ENCODE peak calls at places on chromosomes 1 and 21, in eight cellular contexts. B is tibial artery, S is nephron progenitor cell, I is pancreas, U is transverse colon, Z is cardiac muscle cell, C is thoracic aorta, F is cardiac fibroblast. X is an unnamed sample.

GRCh38 chr1:30638811-30639210 is 84.6 kb downstream of the MATN1 start:
- DNase-seq in Z (no peak), I (no peak), B (no peak), C (no peak), S (no peak), F (no peak), U (no peak), X (no peak)

GRCh38 chr1:212458817-212459216 is 26.1 kb downstream of the NENF start:
- DNase-seq in F (no peak), I (no peak), C (no peak), U (no peak), B (no peak), S (no peak), Z (no peak), X (no peak)

GRCh38 chr1:48470506-48470905 is 1.5 kb downstream of the SPATA6 start:
- DNase-seq in Z (peak; percentile 20), B (peak; percentile 53), S (peak; percentile 20), I (no peak), U (peak; percentile 31), C (no peak), F (peak; percentile 55), X (peak; percentile 11)

GRCh38 chr1:119294728-119295127 is 73.9 kb upstream of the HAO2 start:
- DNase-seq in F (no peak), C (no peak), Z (no peak), B (no peak), I (no peak), U (no peak), S (no peak), X (no peak)

GRCh38 chr1:210584439-210585113 is 255.9 kb downstream of the HHAT start:
- DNase-seq in F (peak; percentile 75), S (peak; percentile 82), U (peak; percentile 78), I (peak; percentile 76), B (peak; percentile 67), Z (peak; percentile 91), C (peak; percentile 4), X (peak; percentile 87)

GRCh38 chr1:160046494-160047115 is 14.8 kb upstream of the PIGM start:
- DNase-seq in S (peak; percentile 40), F (peak; percentile 59), Z (peak; percentile 49), C (no peak), B (peak; percentile 37), I (peak; percentile 68), U (peak; percentile 50), X (peak; percentile 66)

GRCh38 chr1:216732121-216732520 is 8.9 kb upstream of the ESRRG start:
- DNase-seq in S (no peak), F (no peak), I (no peak), Z (no peak), U (no peak), B (no peak), C (no peak), X (no peak)

GRCh38 chr1:235933483-235934116 is 66.9 kb upstream of the LYST start:
- DNase-seq in Z (no peak), C (no peak), U (no peak), F (no peak), I (no peak), S (no peak), B (no peak), X (no peak)

GRCh38 chr1:115476616-115477015 is 138.6 kb upstream of the NGF start:
- DNase-seq in U (no peak), Z (no peak), S (no peak), I (no peak), C (no peak), F (no peak), B (no peak), X (no peak)

GRCh38 chr21:35190201-35190701 is 141.1 kb upstream of the RUNX1 start:
- DNase-seq in B (no peak), U (no peak), Z (no peak), F (peak; percentile 46), I (no peak), S (no peak), C (no peak), X (no peak)

GRCh38 chr1:205271277-205271676 is 43.5 kb downstream of the TMCC2 start:
- DNase-seq in U (no peak), S (no peak), F (peak; percentile 73), Z (no peak), I (no peak), B (no peak), C (no peak), X (no peak)

GRCh38 chr1:219772265-219773036 is 155.9 kb downstream of the SLC30A10 start:
- DNase-seq in B (no peak), F (no peak), U (no peak), C (no peak), Z (no peak), S (no peak), I (no peak), X (no peak)

GRCh38 chr1:17370618-17371017 is 1.4 kb upstream of the PADI6 start:
- DNase-seq in F (no peak), Z (no peak), U (no peak), C (no peak), I (no peak), S (no peak), B (no peak), X (no peak)

GRCh38 chr1:220734571-220735326 is 13.4 kb upstream of the MTARC2 start:
- DNase-seq in C (no peak), F (peak; percentile 85), B (no peak), S (no peak), Z (no peak), U (peak; percentile 26), I (no peak), X (no peak)

GRCh38 chr1:95041491-95042165 is 31.1 kb downstream of the ALG14 start:
- DNase-seq in S (peak; percentile 36), U (peak; percentile 60), B (peak; percentile 59), I (no peak), C (no peak), Z (peak; percentile 71), F (peak; percentile 91), X (peak; percentile 49)

GRCh38 chr1:1419363-1419811 is 1.7 kb downstream of the ANKRD65 start:
- DNase-seq in Z (no peak), B (no peak), I (no peak), C (no peak), F (no peak), S (no peak), U (no peak), X (no peak)

GRCh38 chr1:230681599-230681998 is 32.3 kb downstream of the AGT start:
- DNase-seq in C (no peak), Z (peak; percentile 74), S (no peak), F (peak; percentile 83), U (no peak), B (no peak), I (no peak), X (no peak)

GRCh38 chr1:230679854-230680253 is 34.1 kb downstream of the AGT start:
- DNase-seq in U (no peak), C (no peak), F (no peak), S (no peak), I (no peak), Z (no peak), B (no peak), X (no peak)

GRCh38 chr1:230680300-230681025 is 33.5 kb downstream of the AGT start:
- DNase-seq in Z (no peak), I (no peak), C (no peak), S (no peak), U (no peak), B (no peak), F (no peak), X (no peak)

GRCh38 chr1:230677200-230677599 is 34.9 kb downstream of the COG2 start:
- DNase-seq in B (no peak), U (no peak), C (no peak), S (no peak), Z (no peak), I (no peak), F (no peak), X (no peak)

DNA sequence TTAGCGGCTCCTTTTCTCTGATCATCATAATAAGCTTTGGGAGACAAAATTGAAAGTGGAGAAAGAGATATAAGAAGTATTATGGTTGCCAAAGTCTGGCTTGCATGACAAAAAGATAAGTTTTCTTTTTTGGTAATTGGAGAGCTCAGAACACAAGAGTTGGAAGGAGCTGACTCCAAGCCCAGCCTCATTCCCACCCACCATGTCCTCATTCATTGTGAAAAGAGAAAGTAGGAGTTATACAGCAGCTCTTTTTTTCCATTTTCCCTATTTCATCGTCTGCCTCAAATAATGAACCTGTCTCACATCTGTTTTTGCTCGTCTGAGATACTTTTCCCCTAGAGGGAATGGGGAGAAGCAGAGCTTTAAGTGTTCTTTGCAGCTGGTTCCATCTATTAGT is 34.8 kb downstream of the AGT start:
- DNase-seq in F (no peak), B (no peak), U (no peak), I (no peak), Z (no peak), S (no peak), C (no peak), X (no peak)
- TF ChIP-seq CTCF in F (no peak), B (no peak), U (no peak), I (no peak), Z (no peak), S (no peak), C (no peak), X (no peak)

DNA sequence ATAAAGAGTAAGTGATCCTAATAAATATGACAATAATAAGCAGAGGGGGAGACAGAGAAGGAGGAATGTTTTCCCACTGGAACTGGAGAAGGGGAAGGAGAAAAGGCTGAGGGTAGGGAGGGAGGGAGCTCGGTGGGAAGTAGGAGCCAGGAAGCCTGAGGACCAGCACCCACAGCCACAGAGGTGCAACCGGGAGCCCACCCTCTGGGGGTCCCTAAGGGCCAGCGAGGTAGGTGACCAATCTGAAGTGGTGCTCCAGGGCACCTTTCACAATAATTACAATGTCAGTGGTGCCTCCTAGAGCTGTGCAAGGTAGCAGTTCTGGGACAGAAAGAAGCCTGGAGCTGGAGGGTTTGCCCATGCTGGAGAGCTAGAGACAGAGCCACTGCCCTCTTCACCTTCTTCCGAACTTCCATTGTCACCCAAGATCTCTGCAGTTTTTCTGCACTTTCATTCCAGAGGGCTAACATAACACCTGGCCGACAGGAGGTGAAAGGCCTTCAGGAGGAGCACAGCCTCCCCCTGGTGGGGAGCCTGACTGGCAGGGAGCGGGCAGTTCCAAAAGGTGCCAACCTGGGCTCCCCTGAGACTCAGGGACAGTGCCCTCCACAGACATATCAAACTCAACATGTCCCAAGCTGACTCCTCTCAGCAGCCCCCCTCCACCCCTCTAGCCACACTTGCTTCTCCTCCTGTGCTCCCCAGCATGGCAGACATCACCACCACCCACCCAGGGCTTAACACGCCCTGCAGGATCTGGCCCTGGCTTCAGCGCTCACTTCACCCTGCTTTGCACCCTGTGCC is 4.0 kb upstream of the AHCYL1 start:
- DNase-seq in I (peak; percentile 75), F (no peak), Z (peak; percentile 40), U (peak; percentile 57), B (no peak), C (no peak), S (no peak), X (peak; percentile 41)
- TF ChIP-seq CTCF in I (no peak), F (peak; percentile 54), Z (peak; percentile 44), U (peak; percentile 72), B (peak; percentile 38), C (peak; percentile 28), S (peak; percentile 17), X (peak; percentile 33)

GRCh38 chr21:40043423-40043822 is 176.2 kb downstream of the PCP4 start:
- DNase-seq in S (no peak), B (no peak), Z (no peak), I (no peak), F (no peak), C (no peak), U (no peak), X (no peak)
- TF ChIP-seq CTCF in S (no peak), B (no peak), Z (no peak), I (no peak), F (no peak), C (no peak), U (no peak), X (no peak)

DNA sequence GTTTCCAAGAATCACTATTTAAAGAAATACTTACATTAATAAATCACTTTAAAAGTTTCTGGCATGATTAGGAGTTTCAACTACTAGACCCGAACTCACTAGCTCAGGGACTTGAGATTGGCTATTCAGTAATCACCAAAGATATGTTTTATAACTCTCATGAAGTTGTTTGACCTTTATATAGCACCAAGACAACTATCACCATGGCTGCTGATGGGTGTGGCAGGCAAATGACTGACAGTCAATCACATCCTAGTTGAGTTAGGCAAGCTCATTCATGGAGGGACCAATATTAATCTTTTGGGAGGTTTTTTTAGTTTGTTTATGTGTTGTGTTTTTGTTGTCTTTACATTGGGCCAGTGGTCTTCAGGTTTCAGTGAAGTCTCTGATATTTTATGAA is 376.3 kb upstream of the C1orf87 start:
- DNase-seq in S (no peak), B (no peak), U (peak; percentile 49), I (no peak), F (no peak), C (no peak), Z (no peak), X (no peak)
- TF ChIP-seq CTCF in S (no peak), B (no peak), U (no peak), I (no peak), F (no peak), C (no peak), Z (no peak), X (no peak)

X was measured in endothelial cell.